ENCODE peak calls at places on chromosomes 13 and 19, in nine cellular contexts. One of them, this sample, is unnamed.

GRCh38 chr19:32396046-32396652 is 9.4 kb upstream of the DPY19L3 start:
- DNase-seq in heart left ventricle: no peak
- DNase-seq in lower leg skin: no peak
- DNase-seq in vagina: no peak
- DNase-seq in upper lobe of left lung: no peak
- DNase-seq in breast epithelium: no peak
- DNase-seq in stomach: no peak
- DNase-seq in A549: no peak
- DNase-seq in K562: no peak
- DNase-seq in this sample: no peak

GRCh38 chr13:23763328-23763727 is 125.9 kb downstream of the MIPEP start:
- DNase-seq in K562: no peak
- DNase-seq in vagina: no peak
- DNase-seq in lower leg skin: no peak
- DNase-seq in breast epithelium: no peak
- DNase-seq in stomach: no peak
- DNase-seq in upper lobe of left lung: no peak
- DNase-seq in A549: no peak
- DNase-seq in heart left ventricle: no peak
- DNase-seq in this sample: no peak

GRCh38 chr13:50779443-50780200 is 63.9 kb downstream of the DLEU7 start:
- DNase-seq in breast epithelium: no peak
- DNase-seq in heart left ventricle: no peak
- DNase-seq in K562: no peak
- DNase-seq in vagina: no peak
- DNase-seq in upper lobe of left lung: no peak
- DNase-seq in stomach: no peak
- DNase-seq in lower leg skin: no peak
- DNase-seq in A549: no peak
- DNase-seq in this sample: no peak

GRCh38 chr19:21147540-21147939 is 5.7 kb downstream of the ZNF431 start:
- DNase-seq in breast epithelium: no peak
- DNase-seq in stomach: no peak
- DNase-seq in A549: no peak
- DNase-seq in lower leg skin: no peak
- DNase-seq in upper lobe of left lung: no peak
- DNase-seq in heart left ventricle: no peak
- DNase-seq in vagina: no peak
- DNase-seq in K562: no peak
- DNase-seq in this sample: no peak

GRCh38 chr13:39602614-39603366 is at the start of gene LHFPL6:
- DNase-seq in stomach: peak
- DNase-seq in heart left ventricle: peak
- DNase-seq in vagina: no peak
- DNase-seq in A549: peak
- DNase-seq in breast epithelium: peak
- DNase-seq in K562: peak
- DNase-seq in upper lobe of left lung: peak
- DNase-seq in lower leg skin: peak
- DNase-seq in this sample: peak

GRCh38 chr19:49689133-49690072 is at the start of gene ADM5:
- DNase-seq in K562: no peak
- DNase-seq in vagina: no peak
- DNase-seq in stomach: peak
- DNase-seq in A549: no peak
- DNase-seq in lower leg skin: peak
- DNase-seq in heart left ventricle: peak
- DNase-seq in breast epithelium: peak
- DNase-seq in upper lobe of left lung: peak
- DNase-seq in this sample: no peak

GRCh38 chr19:12330340-12330739 is 3.1 kb downstream of the ZNF563 start:
- DNase-seq in heart left ventricle: no peak
- DNase-seq in K562: no peak
- DNase-seq in vagina: no peak
- DNase-seq in stomach: no peak
- DNase-seq in A549: no peak
- DNase-seq in upper lobe of left lung: no peak
- DNase-seq in breast epithelium: no peak
- DNase-seq in lower leg skin: no peak
- DNase-seq in this sample: no peak

GRCh38 chr19:13864513-13865242 is 12.3 kb upstream of the NANOS3 start:
- DNase-seq in upper lobe of left lung: no peak
- DNase-seq in A549: no peak
- DNase-seq in stomach: no peak
- DNase-seq in lower leg skin: no peak
- DNase-seq in heart left ventricle: no peak
- DNase-seq in breast epithelium: no peak
- DNase-seq in K562: no peak
- DNase-seq in vagina: no peak
- DNase-seq in this sample: no peak

GRCh38 chr19:47755065-47755761 is 9.9 kb downstream of the NOP53 start:
- DNase-seq in A549: no peak
- DNase-seq in lower leg skin: no peak
- DNase-seq in heart left ventricle: no peak
- DNase-seq in vagina: no peak
- DNase-seq in breast epithelium: no peak
- DNase-seq in K562: no peak
- DNase-seq in upper lobe of left lung: no peak
- DNase-seq in stomach: no peak
- DNase-seq in this sample: no peak

GRCh38 chr19:47756953-47757608 is 11.7 kb downstream of the NOP53 start:
- DNase-seq in A549: no peak
- DNase-seq in vagina: no peak
- DNase-seq in lower leg skin: no peak
- DNase-seq in breast epithelium: no peak
- DNase-seq in stomach: no peak
- DNase-seq in upper lobe of left lung: no peak
- DNase-seq in heart left ventricle: no peak
- DNase-seq in K562: no peak
- DNase-seq in this sample: peak

GRCh38 chr19:47756627-47756929 is 11.2 kb downstream of the NOP53 start:
- DNase-seq in heart left ventricle: no peak
- DNase-seq in vagina: no peak
- DNase-seq in breast epithelium: no peak
- DNase-seq in A549: no peak
- DNase-seq in stomach: no peak
- DNase-seq in upper lobe of left lung: no peak
- DNase-seq in lower leg skin: no peak
- DNase-seq in K562: no peak
- DNase-seq in this sample: no peak

GRCh38 chr19:47754206-47755064 is 9.1 kb downstream of the NOP53 start:
- DNase-seq in A549: no peak
- DNase-seq in K562: no peak
- DNase-seq in vagina: no peak
- DNase-seq in stomach: no peak
- DNase-seq in upper lobe of left lung: no peak
- DNase-seq in lower leg skin: no peak
- DNase-seq in heart left ventricle: no peak
- DNase-seq in breast epithelium: no peak
- DNase-seq in this sample: no peak

DNA sequence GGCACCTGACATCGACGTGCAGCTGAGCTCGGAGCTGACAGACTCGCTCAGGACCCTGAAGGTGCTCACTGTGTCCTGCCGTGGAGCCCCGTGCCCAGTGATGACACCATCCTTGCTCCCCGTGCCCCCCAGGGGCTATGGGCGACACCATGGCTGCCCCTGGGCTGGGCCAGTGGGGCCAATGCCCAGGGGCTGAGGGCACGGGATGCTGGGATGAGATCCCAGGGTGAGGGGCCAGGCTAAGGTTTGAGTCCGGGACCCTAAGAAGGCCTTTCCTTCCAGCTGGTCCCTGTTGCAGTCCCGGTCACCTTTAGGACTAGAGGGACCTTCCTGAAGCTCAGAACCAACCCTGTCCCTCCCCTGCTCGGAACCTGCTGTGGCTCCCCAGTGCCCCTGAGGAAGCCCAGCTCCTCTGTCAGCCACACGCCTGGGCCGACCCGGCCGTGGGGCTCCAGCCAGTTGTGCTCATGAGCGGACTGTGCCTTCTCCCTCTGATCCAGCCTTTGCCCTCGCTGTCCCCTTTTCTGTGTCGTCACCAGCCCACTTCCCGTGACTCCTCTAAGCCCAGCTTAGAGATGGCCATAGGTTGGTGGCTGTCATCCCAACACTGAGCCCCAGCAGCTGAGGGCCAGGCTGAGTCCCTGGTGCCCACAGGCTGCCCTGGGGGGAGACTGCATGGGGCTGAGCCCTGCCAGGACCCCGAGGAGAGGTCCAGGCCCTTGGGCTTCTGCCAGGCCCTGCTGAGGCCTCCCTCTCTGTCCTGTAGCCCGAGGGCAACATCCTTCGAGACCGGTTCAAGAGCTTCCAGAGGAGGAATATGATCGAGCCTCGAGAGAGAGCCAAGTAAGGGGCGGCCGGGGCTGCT is 10.6 kb downstream of the NOP53 start:
- DNase-seq in upper lobe of left lung: no peak
- DNase-seq in stomach: no peak
- DNase-seq in vagina: no peak
- DNase-seq in lower leg skin: no peak
- DNase-seq in breast epithelium: no peak
- DNase-seq in A549: no peak
- DNase-seq in heart left ventricle: no peak
- DNase-seq in K562: no peak
- DNase-seq in this sample: no peak
- TF ChIP-seq POLR2A in upper lobe of left lung: no peak
- TF ChIP-seq POLR2A in stomach: no peak
- TF ChIP-seq POLR2A in vagina: no peak
- TF ChIP-seq POLR2A in lower leg skin: no peak
- TF ChIP-seq POLR2A in breast epithelium: no peak
- TF ChIP-seq POLR2A in A549: no peak
- TF ChIP-seq POLR2A in heart left ventricle: no peak
- TF ChIP-seq POLR2A in K562: no peak
- TF ChIP-seq POLR2A in this sample: no peak

GRCh38 chr19:56567274-56568120 is at the start of gene ZNF470:
- DNase-seq in heart left ventricle: peak
- DNase-seq in A549: peak
- DNase-seq in breast epithelium: peak
- DNase-seq in K562: peak
- DNase-seq in lower leg skin: peak
- DNase-seq in upper lobe of left lung: peak
- DNase-seq in vagina: no peak
- DNase-seq in stomach: peak
- DNase-seq in this sample: peak
- TF ChIP-seq POLR2A in heart left ventricle: peak
- TF ChIP-seq POLR2A in A549: peak
- TF ChIP-seq POLR2A in breast epithelium: no peak
- TF ChIP-seq POLR2A in K562: no peak
- TF ChIP-seq POLR2A in lower leg skin: no peak
- TF ChIP-seq POLR2A in upper lobe of left lung: no peak
- TF ChIP-seq POLR2A in vagina: no peak
- TF ChIP-seq POLR2A in stomach: no peak
- TF ChIP-seq POLR2A in this sample: no peak

GRCh38 chr19:6613711-6614110 is 22.8 kb upstream of the CD70 start:
- DNase-seq in heart left ventricle: no peak
- DNase-seq in A549: no peak
- DNase-seq in K562: no peak
- DNase-seq in vagina: no peak
- DNase-seq in stomach: no peak
- DNase-seq in upper lobe of left lung: no peak
- DNase-seq in lower leg skin: no peak
- DNase-seq in breast epithelium: no peak
- DNase-seq in this sample: no peak

GRCh38 chr19:6616011-6616410 is 25.1 kb upstream of the CD70 start:
- DNase-seq in K562: no peak
- DNase-seq in A549: no peak
- DNase-seq in breast epithelium: no peak
- DNase-seq in vagina: no peak
- DNase-seq in upper lobe of left lung: no peak
- DNase-seq in lower leg skin: no peak
- DNase-seq in heart left ventricle: no peak
- DNase-seq in stomach: no peak
- DNase-seq in this sample: no peak

GRCh38 chr19:6611441-6611852 is 20.5 kb upstream of the CD70 start:
- DNase-seq in vagina: no peak
- DNase-seq in breast epithelium: no peak
- DNase-seq in lower leg skin: no peak
- DNase-seq in K562: no peak
- DNase-seq in stomach: no peak
- DNase-seq in upper lobe of left lung: no peak
- DNase-seq in A549: no peak
- DNase-seq in heart left ventricle: no peak
- DNase-seq in this sample: no peak

GRCh38 chr19:6617374-6617773 is 26.4 kb upstream of the CD70 start:
- DNase-seq in vagina: no peak
- DNase-seq in heart left ventricle: no peak
- DNase-seq in lower leg skin: no peak
- DNase-seq in stomach: no peak
- DNase-seq in A549: no peak
- DNase-seq in upper lobe of left lung: no peak
- DNase-seq in breast epithelium: no peak
- DNase-seq in K562: no peak
- DNase-seq in this sample: no peak
- TF ChIP-seq POLR2A in vagina: no peak
- TF ChIP-seq POLR2A in heart left ventricle: no peak
- TF ChIP-seq POLR2A in lower leg skin: no peak
- TF ChIP-seq POLR2A in stomach: no peak
- TF ChIP-seq POLR2A in A549: no peak
- TF ChIP-seq POLR2A in upper lobe of left lung: no peak
- TF ChIP-seq POLR2A in breast epithelium: no peak
- TF ChIP-seq POLR2A in K562: no peak
- TF ChIP-seq POLR2A in this sample: no peak

GRCh38 chr19:461664-462551 is 1.1 kb upstream of the SHC2 start:
- DNase-seq in stomach: peak
- DNase-seq in lower leg skin: peak
- DNase-seq in heart left ventricle: no peak
- DNase-seq in A549: no peak
- DNase-seq in upper lobe of left lung: peak
- DNase-seq in breast epithelium: no peak
- DNase-seq in K562: peak
- DNase-seq in vagina: no peak
- DNase-seq in this sample: peak

GRCh38 chr19:458091-459042 is 2.5 kb downstream of the SHC2 start:
- DNase-seq in vagina: no peak
- DNase-seq in K562: no peak
- DNase-seq in A549: no peak
- DNase-seq in breast epithelium: no peak
- DNase-seq in upper lobe of left lung: no peak
- DNase-seq in heart left ventricle: no peak
- DNase-seq in stomach: no peak
- DNase-seq in lower leg skin: no peak
- DNase-seq in this sample: no peak

GRCh38 chr19:459724-460511 is 915 bp downstream of the SHC2 start:
- DNase-seq in lower leg skin: peak
- DNase-seq in upper lobe of left lung: peak
- DNase-seq in vagina: no peak
- DNase-seq in A549: peak
- DNase-seq in stomach: peak
- DNase-seq in breast epithelium: peak
- DNase-seq in heart left ventricle: peak
- DNase-seq in K562: peak
- DNase-seq in this sample: peak

GRCh38 chr19:463483-464130 is 2.8 kb upstream of the SHC2 start:
- DNase-seq in A549: no peak
- DNase-seq in upper lobe of left lung: no peak
- DNase-seq in heart left ventricle: no peak
- DNase-seq in K562: no peak
- DNase-seq in lower leg skin: no peak
- DNase-seq in stomach: no peak
- DNase-seq in breast epithelium: no peak
- DNase-seq in vagina: no peak
- DNase-seq in this sample: no peak

DNA sequence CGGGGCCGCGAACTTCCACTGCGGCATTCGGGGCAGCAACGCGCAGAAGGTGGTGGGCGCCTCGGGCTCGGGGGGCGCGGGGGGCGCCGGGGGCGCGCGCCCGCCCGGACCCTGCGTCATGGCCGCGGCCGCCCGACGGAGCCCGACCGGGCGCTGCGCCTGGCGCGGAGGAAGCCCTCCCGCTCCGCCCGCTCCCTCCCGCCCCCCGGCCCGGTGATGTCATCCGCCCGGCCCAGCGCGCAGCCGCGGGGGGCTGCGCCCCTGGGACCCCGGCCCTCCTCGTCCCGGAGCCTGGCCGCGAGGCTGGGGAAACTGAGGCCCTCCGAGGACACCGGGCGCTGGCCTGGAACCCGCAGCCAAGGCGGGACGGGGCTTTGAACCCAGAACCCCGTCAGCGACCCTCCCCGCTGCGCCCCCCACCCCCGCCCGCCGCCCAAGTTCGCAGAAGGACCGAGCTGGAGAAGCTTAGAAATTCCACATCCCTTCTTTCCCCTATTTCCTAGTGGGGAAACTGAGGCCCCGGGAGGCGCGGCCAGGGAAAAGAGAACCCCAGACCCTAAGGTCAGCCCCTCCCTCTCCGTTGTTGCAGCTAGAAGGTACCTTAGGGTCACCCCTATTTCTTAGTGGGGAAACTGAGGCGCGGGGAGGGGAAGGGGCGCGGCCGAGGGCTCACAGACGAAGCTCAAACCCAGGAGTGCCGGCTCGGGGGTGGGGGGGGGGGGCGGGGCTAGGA is at the start of gene SHC2:
- DNase-seq in K562: no peak
- DNase-seq in stomach: peak
- DNase-seq in A549: no peak
- DNase-seq in heart left ventricle: no peak
- DNase-seq in lower leg skin: no peak
- DNase-seq in vagina: no peak
- DNase-seq in breast epithelium: no peak
- DNase-seq in upper lobe of left lung: no peak
- DNase-seq in this sample: no peak
- TF ChIP-seq POLR2A in K562: no peak
- TF ChIP-seq POLR2A in stomach: no peak
- TF ChIP-seq POLR2A in A549: no peak
- TF ChIP-seq POLR2A in heart left ventricle: no peak
- TF ChIP-seq POLR2A in lower leg skin: no peak
- TF ChIP-seq POLR2A in vagina: peak
- TF ChIP-seq POLR2A in breast epithelium: no peak
- TF ChIP-seq POLR2A in upper lobe of left lung: no peak
- TF ChIP-seq POLR2A in this sample: no peak